ENCODE peak calls at places on chromosomes 13 and 19, in five cellular contexts. W is H54, Q is astrocyte, B is colonic mucosa, O is hepatic stellate cell. G is an unnamed sample.

GRCh38 chr19:10226376-10227214 is 4.5 kb downstream of the S1PR2 start:
- DNase-seq in W (no peak), Q (peak; percentile 54), B (peak; percentile 58), O (peak; percentile 42), G (no peak)

GRCh38 chr19:30752876-30753275 is 380.7 kb downstream of the ZNF536 start:
- DNase-seq in W (no peak), Q (no peak), B (no peak), O (no peak), G (no peak)

GRCh38 chr13:44142911-44143665 is 230.5 kb upstream of the SERP2 start:
- DNase-seq in W (peak; percentile 16), Q (peak; percentile 73), B (no peak), O (no peak), G (peak; percentile 94)

GRCh38 chr19:41322451-41322850 is 12.5 kb downstream of the CCDC97 start:
- DNase-seq in W (no peak), Q (no peak), B (no peak), O (no peak), G (no peak)

GRCh38 chr19:18742324-18742723 is 48.8 kb downstream of the COMP start:
- DNase-seq in W (no peak), Q (no peak), B (no peak), O (no peak), G (no peak)

GRCh38 chr13:91719033-91719432 is 320.6 kb downstream of the GPC5 start:
- DNase-seq in W (peak; percentile 3), Q (peak; percentile 16), B (no peak), O (no peak), G (peak; percentile 37)

GRCh38 chr13:44320611-44321010 is 53.0 kb upstream of the SERP2 start:
- DNase-seq in W (no peak), Q (no peak), B (no peak), O (no peak), G (no peak)

GRCh38 chr19:27694361-27695055 is 1518.4 kb downstream of the UQCRFS1 start:
- DNase-seq in W (no peak), Q (no peak), B (no peak), O (no peak), G (no peak)

GRCh38 chr13:47594833-47595232 is 406.2 kb downstream of the SUCLA2 start:
- DNase-seq in W (no peak), Q (no peak), B (no peak), O (no peak), G (peak; percentile 17)

GRCh38 chr19:2594319-2594718 is 108.2 kb downstream of the GNG7 start:
- DNase-seq in W (no peak), Q (no peak), B (no peak), O (no peak), G (no peak)